ENCODE peak calls at places on chromosomes 3 and 15, in six cellular contexts. K is pancreas, V is mesendoderm, P is ovary, I is MM.1S, Z is neural progenitor cell. N is an unnamed sample.

GRCh38 chr15:86425746-86426145 is 346.1 kb downstream of the AGBL1 start:
- DNase-seq in P (no peak), Z (no peak), I (no peak), V (no peak), K (no peak), N (no peak)

GRCh38 chr15:40330368-40330836 is 6.9 kb downstream of the INAFM2 start:
- DNase-seq in K (no peak), P (peak; percentile 74), Z (no peak), I (no peak), V (no peak), N (no peak)

GRCh38 chr3:193730498-193730897 is 137.5 kb downstream of the OPA1 start:
- DNase-seq in K (no peak), Z (no peak), V (no peak), P (no peak), I (no peak), N (no peak)

GRCh38 chr3:13998831-13999230 is 119.0 kb upstream of the WNT7A start:
- DNase-seq in V (no peak), P (no peak), K (no peak), I (no peak), Z (no peak), N (no peak)

GRCh38 chr15:31483924-31484368 is 157.3 kb downstream of the KLF13 start:
- DNase-seq in Z (no peak), V (peak; percentile 45), K (no peak), I (no peak), P (peak; percentile 5), N (no peak)

GRCh38 chr3:119380697-119381096 is 82.7 kb downstream of the TMEM39A start:
- DNase-seq in Z (no peak), P (no peak), V (no peak), K (no peak), I (no peak), N (no peak)

GRCh38 chr3:3172627-3173026 is 6.9 kb downstream of the CRBN start:
- DNase-seq in I (peak; percentile 36), Z (no peak), P (no peak), K (no peak), V (no peak), N (no peak)

GRCh38 chr15:70488002-70488605 is 275.3 kb downstream of the UACA start:
- DNase-seq in P (peak; percentile 71), I (peak; percentile 71), Z (peak; percentile 74), K (no peak), V (peak; percentile 71), N (peak; percentile 49)

GRCh38 chr15:89790661-89791060 is 14.5 kb downstream of the MESP2 start:
- DNase-seq in P (no peak), V (no peak), Z (no peak), I (no peak), K (no peak), N (no peak)

GRCh38 chr3:9768376-9768775 is 1.4 kb downstream of the CAMK1 start:
- DNase-seq in I (no peak), K (no peak), Z (no peak), P (no peak), V (no peak), N (no peak)

GRCh38 chr3:9622438-9622837 is 26.9 kb upstream of the MTMR14 start:
- DNase-seq in Z (no peak), P (no peak), K (no peak), I (no peak), V (no peak), N (no peak)

DNA sequence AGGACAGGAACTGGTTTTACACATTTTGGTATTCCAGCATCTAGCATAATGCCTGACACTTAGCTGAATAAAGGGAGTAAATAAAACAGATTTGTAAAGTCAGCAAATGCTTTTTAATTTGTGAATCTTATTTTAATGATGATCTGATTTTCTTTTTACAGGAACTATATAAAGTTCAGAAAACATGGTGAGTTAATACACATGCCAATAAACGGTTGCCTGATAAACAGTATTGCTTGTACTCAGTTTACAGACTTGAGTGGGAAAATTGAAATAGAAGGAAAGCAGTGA is 1.4 kb downstream of the PSMA4 start:
- DNase-seq in I (no peak), K (no peak), Z (no peak), V (no peak), P (no peak), N (no peak)
- H3K4me3 ChIP-seq in I (peak overlapping the region; percentile 90), K (no peak overlapping the region), Z (peak overlapping the region; percentile 91), V (no peak overlapping the region), P (peak overlapping the region; percentile 90), N (peak overlapping the region; percentile 94)

DNA sequence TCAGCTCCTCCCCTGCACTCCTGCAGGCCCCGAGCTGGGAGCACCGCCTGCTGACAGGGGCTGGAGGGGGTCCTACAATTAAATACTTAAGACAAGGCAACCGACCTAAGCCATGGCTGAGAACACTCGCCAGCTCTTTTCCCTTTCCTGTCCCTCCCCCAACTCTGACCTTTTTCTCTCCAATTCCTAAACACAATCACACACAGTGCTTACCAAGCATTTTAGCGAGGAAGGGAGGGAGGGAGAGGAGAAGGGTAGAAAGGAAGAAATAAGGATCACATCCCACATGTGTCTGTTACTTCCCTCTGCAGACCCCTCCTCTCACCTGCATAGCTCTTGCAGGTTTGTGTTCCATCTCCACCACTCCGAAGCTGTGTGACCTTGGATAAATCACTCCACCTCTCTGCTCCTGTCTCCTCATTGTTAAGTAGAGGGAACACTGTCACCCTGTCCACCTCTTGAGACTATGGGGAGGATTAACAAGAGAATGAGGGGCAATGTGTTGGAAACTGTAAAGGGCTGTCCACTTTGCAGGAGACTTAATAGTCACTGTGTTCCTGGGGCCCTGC is 63.6 kb downstream of the CYP11A1 start:
- DNase-seq in V (peak; percentile 51), K (no peak), I (no peak), Z (no peak), P (no peak), N (no peak)
- H3K27me3 ChIP-seq in V (no peaks in the 10 kb centered on the region), K (no peaks in the 10 kb centered on the region), I (peaks cover 98% of the 10 kb centered on the region), Z (peaks cover 24% of the 10 kb centered on the region), P (no peaks in the 10 kb centered on the region), N (no peaks in the 10 kb centered on the region)

DNA sequence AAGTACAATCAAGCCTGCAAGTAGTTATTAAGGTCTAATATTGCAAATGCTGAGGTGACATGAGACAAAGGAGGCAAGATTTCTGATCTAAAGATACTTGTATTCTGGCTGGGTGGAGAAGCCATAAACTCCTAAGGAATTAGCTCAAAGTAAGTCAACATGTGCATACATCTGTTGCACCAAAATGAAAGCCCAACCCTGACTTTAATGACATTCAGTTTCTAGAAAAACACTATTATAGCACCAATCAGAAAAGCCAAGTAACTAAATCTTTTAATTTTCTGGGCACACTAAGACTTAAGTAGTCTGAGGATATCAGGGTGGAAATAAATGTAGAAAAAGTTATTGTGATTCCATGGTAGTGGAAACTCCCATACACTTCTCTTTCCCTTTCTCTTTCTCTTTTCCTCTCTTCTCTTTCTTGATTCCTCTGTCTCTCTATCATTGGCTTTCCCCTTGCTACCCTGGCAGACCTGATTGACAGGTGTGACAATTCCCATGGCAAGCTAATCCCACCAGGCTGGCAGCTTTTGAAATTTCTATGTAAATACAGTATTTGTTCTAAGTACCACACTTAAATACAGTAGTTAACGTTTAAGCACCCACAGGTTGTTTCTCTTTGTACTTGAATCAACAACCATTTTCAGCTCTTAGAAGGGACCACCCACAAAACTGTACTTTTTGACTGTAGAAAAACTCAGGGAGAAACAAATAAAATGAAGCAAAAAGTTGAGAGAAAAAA is 528.4 kb upstream of the SEMA6D start:
- DNase-seq in P (no peak), K (no peak), V (no peak), Z (no peak), I (no peak), N (no peak)
- H3K36me3 ChIP-seq in P (no peaks in the 10 kb centered on the region), K (no peaks in the 10 kb centered on the region), V (no peaks in the 10 kb centered on the region), Z (no peaks in the 10 kb centered on the region), I (no peaks in the 10 kb centered on the region), N (no peaks in the 10 kb centered on the region)

GRCh38 chr15:43270676-43271306 is 4.1 kb upstream of the TGM5 start:
- DNase-seq in K (no peak), I (peak; percentile 70), Z (no peak), P (no peak), V (no peak), N (no peak)
- H3K4me3 ChIP-seq in K (no peak overlapping the region), I (no peak overlapping the region), Z (no peak overlapping the region), P (no peak overlapping the region), V (no peak overlapping the region), N (no peak overlapping the region)

DNA sequence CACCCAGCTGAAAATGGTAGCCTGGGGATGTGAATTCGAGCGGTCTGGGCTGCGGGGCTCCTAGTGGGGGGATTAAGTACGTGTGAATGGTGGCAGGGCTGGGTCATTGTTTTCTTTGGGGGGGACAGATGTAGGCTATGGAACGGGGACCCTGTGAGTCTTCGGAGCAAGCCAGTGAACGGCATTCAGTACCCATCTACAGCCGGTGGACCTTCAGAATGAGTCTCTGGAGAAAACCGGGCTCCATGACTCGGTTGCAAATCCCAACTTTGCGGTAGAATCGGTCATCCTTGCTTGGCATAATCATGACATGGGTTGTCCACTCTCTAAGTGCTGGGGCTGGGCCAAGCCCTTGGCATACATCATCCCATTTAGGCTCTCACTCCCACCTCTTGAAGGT is 7.2 kb upstream of the EOMES start:
- DNase-seq in K (no peak), Z (peak; percentile 45), P (no peak), I (no peak), V (peak; percentile 60), N (no peak)
- H3K27me3 ChIP-seq in K (peaks cover 16% of the 10 kb centered on the region), Z (peaks cover 100% of the 10 kb centered on the region), P (peaks cover 4% of the 10 kb centered on the region), I (no peaks in the 10 kb centered on the region), V (no peaks in the 10 kb centered on the region), N (no peaks in the 10 kb centered on the region)